ENCODE peak calls at places on chromosome 4, in four cellular contexts. Y, Q, A and F are unnamed samples.

GRCh38 chr4:11603594-11604194 is 175.0 kb upstream of the HS3ST1 start:
- DNase-seq in Y (no peak), Q (no peak), A (no peak), F (no peak)

GRCh38 chr4:14178421-14178820 is 550.9 kb upstream of the BOD1L1 start:
- DNase-seq in Y (peak; percentile 68), Q (no peak), A (peak; percentile 46), F (no peak)

GRCh38 chr4:2063557-2064275 is 4.6 kb downstream of the NAT8L start:
- DNase-seq in Y (no peak), Q (no peak), A (no peak), F (no peak)

GRCh38 chr4:3307060-3307459 is 14.2 kb downstream of the RGS12 start:
- DNase-seq in Y (no peak), Q (no peak), A (no peak), F (no peak)

GRCh38 chr4:25172964-25173917 is 13.0 kb upstream of the SEPSECS start:
- DNase-seq in Y (peak; percentile 97), Q (no peak), A (peak; percentile 98), F (no peak)

GRCh38 chr4:56995525-56995924 is 16.8 kb downstream of the POLR2B start:
- DNase-seq in Y (no peak), Q (no peak), A (peak; percentile 96), F (no peak)

GRCh38 chr4:61489927-61490326 is 289.8 kb downstream of the ADGRL3 start:
- DNase-seq in Y (no peak), Q (no peak), A (no peak), F (no peak)

GRCh38 chr4:79917246-79917645 is 155.8 kb downstream of the ANTXR2 start:
- DNase-seq in Y (peak; percentile 53), Q (no peak), A (peak; percentile 41), F (no peak)

GRCh38 chr4:17787315-17787714 is 5.9 kb upstream of the FAM184B start:
- DNase-seq in Y (peak; percentile 78), Q (no peak), A (peak; percentile 52), F (no peak)

GRCh38 chr4:145734576-145735329 is 54.8 kb downstream of the C4orf51 start:
- DNase-seq in Y (peak; percentile 98), Q (no peak), A (peak; percentile 97), F (no peak)

GRCh38 chr4:17807446-17807845 is 3.1 kb downstream of the DCAF16 start:
- DNase-seq in Y (no peak), Q (no peak), A (no peak), F (no peak)

GRCh38 chr4:48127882-48128394 is 6.1 kb downstream of the TXK start:
- DNase-seq in Y (peak; percentile 91), Q (peak; percentile 29), A (peak; percentile 98), F (no peak)

GRCh38 chr4:6591781-6592180 is 16.8 kb downstream of the MAN2B2 start:
- DNase-seq in Y (no peak), Q (no peak), A (no peak), F (no peak)

GRCh38 chr4:127055349-127055748 is 577.4 kb upstream of the INTU start:
- DNase-seq in Y (peak; percentile 31), Q (no peak), A (peak; percentile 91), F (no peak)

GRCh38 chr4:111268769-111269414 is 646.0 kb upstream of the PITX2 start:
- DNase-seq in Y (peak; percentile 20), Q (no peak), A (peak; percentile 48), F (no peak)

GRCh38 chr4:108852691-108853090 is 89.8 kb upstream of the ETNPPL start:
- DNase-seq in Y (no peak), Q (no peak), A (no peak), F (no peak)

GRCh38 chr4:183260491-183261151 is 59.5 kb downstream of the CLDN22 start:
- DNase-seq in Y (peak; percentile 79), Q (no peak), A (no peak), F (no peak)

GRCh38 chr4:185534850-185535761 is at the start of gene PDLIM3:
- DNase-seq in Y (no peak), Q (peak; percentile 55), A (peak; percentile 34), F (no peak)

GRCh38 chr4:175671491-175671934 is 140.6 kb downstream of the GPM6A start:
- DNase-seq in Y (peak; percentile 8), Q (no peak), A (no peak), F (no peak)

GRCh38 chr4:102665527-102665926 is 95.2 kb downstream of the MANBA start:
- DNase-seq in Y (no peak), Q (no peak), A (peak; percentile 10), F (no peak)

GRCh38 chr4:126604273-126604867 is 1028.4 kb upstream of the INTU start:
- DNase-seq in Y (peak; percentile 38), Q (no peak), A (peak; percentile 65), F (no peak)

GRCh38 chr4:168615294-168615693 is 118.4 kb downstream of the PALLD start:
- DNase-seq in Y (peak; percentile 28), Q (no peak), A (peak; percentile 83), F (no peak)

GRCh38 chr4:1309261-1310010 is 19.7 kb downstream of the MAEA start:
- DNase-seq in Y (no peak), Q (peak; percentile 73), A (peak; percentile 91), F (peak; percentile 93)

GRCh38 chr4:78845469-78845868 is 69.3 kb downstream of the BMP2K start:
- DNase-seq in Y (no peak), Q (no peak), A (no peak), F (no peak)

GRCh38 chr4:6222761-6223292 is 22.5 kb upstream of the JAKMIP1 start:
- DNase-seq in Y (peak; percentile 2), Q (no peak), A (no peak), F (peak; percentile 57)

GRCh38 chr4:4529412-4529811 is 12.4 kb downstream of the STX18 start:
- DNase-seq in Y (no peak), Q (no peak), A (no peak), F (no peak)

GRCh38 chr4:90030953-90031352 is 96.2 kb upstream of the CCSER1 start:
- DNase-seq in Y (peak; percentile 66), Q (no peak), A (no peak), F (no peak)
- TF ChIP-seq CTCF in Y (peak; percentile 79), Q (no peak), A (peak; percentile 33), F (peak; percentile 9)

DNA sequence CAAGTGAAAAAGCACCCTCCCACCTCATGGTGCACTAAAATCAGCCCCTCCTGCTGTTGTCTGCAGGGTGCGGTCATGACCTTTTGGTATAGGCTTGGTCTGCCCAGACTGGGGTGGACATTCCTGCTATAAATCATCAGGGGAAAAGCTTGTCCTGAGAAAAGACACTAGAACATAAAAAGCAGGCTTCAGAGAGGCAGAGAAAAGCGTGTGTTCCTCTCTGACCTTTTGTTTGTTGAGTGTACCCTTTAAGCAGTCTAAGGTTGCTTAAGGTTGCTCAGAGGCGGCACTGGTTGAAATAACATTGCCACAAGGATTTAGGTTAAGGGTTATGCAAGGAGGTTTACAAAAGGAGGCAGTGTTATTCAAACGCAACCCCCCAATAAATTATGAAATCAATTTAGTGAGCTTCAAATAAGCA is 43.5 kb downstream of the CCDC158 start:
- DNase-seq in Y (no peak), Q (no peak), A (no peak), F (no peak)
- TF ChIP-seq CTCF in Y (no peak), Q (no peak), A (no peak), F (no peak)

GRCh38 chr4:65367306-65367705 is 303.0 kb downstream of the EPHA5 start:
- DNase-seq in Y (peak; percentile 44), Q (no peak), A (peak; percentile 35), F (no peak)

GRCh38 chr4:65370709-65371108 is 299.6 kb downstream of the EPHA5 start:
- DNase-seq in Y (no peak), Q (no peak), A (no peak), F (no peak)
- TF ChIP-seq CTCF in Y (no peak), Q (no peak), A (no peak), F (no peak)

GRCh38 chr4:153773236-153773690 is 13.4 kb upstream of the RNF175 start:
- DNase-seq in Y (peak; percentile 30), Q (no peak), A (no peak), F (no peak)
- TF ChIP-seq CTCF in Y (peak; percentile 38), Q (no peak), A (peak; percentile 18), F (peak; percentile 38)